ENCODE peak calls at places on chromosomes 5 and 9, in four cellular contexts. T, E, D and K are unnamed samples.

GRCh38 chr9:136511670-136512592 is 29.1 kb upstream of the SEC16A start:
- DNase-seq in E (peak), T (peak), D (peak), K (no peak)

GRCh38 chr5:133453084-133453765 is 159.1 kb downstream of the FSTL4 start:
- DNase-seq in T (no peak), D (no peak), E (no peak), K (no peak)

GRCh38 chr9:121857941-121858340 is 206.5 kb downstream of the DAB2IP start:
- DNase-seq in T (no peak), D (no peak), E (no peak), K (peak)

GRCh38 chr5:126360467-126360866 is 62.7 kb upstream of the GRAMD2B start:
- DNase-seq in D (no peak), E (no peak), T (no peak), K (no peak)

GRCh38 chr9:84140535-84141101 is 160.0 kb downstream of the RMI1 start:
- DNase-seq in D (peak), T (no peak), E (no peak), K (no peak)

GRCh38 chr9:132497731-132498130 is 84.7 kb upstream of the BARHL1 start:
- DNase-seq in T (no peak), D (no peak), E (no peak), K (no peak)

GRCh38 chr9:123059472-123060220 is 26.2 kb downstream of the GPR21 start:
- DNase-seq in E (no peak), T (no peak), D (no peak), K (no peak)

GRCh38 chr5:43305948-43306563 is 7.2 kb downstream of the HMGCS1 start:
- DNase-seq in E (no peak), T (no peak), D (no peak), K (no peak)

GRCh38 chr5:1279443-1280151 is 15.3 kb downstream of the TERT start:
- DNase-seq in E (no peak), T (no peak), D (no peak), K (no peak)

GRCh38 chr5:1799110-1799601 is 481 bp downstream of the MRPL36 start:
- DNase-seq in E (no peak), D (peak), T (peak), K (no peak)

GRCh38 chr5:23446436-23446835 is 61.0 kb upstream of the PRDM9 start:
- DNase-seq in E (no peak), T (no peak), D (no peak), K (no peak)

GRCh38 chr5:164153469-164154172 is 648.2 kb downstream of the MAT2B start:
- DNase-seq in E (no peak), D (no peak), T (no peak), K (no peak)

GRCh38 chr9:136474974-136475865 is 7.6 kb downstream of the SEC16A start:
- DNase-seq in E (no peak), T (no peak), D (no peak), K (no peak)

GRCh38 chr5:176803027-176803942 is 7.1 kb upstream of the UNC5A start:
- DNase-seq in T (no peak), E (no peak), D (no peak), K (no peak)

DNA sequence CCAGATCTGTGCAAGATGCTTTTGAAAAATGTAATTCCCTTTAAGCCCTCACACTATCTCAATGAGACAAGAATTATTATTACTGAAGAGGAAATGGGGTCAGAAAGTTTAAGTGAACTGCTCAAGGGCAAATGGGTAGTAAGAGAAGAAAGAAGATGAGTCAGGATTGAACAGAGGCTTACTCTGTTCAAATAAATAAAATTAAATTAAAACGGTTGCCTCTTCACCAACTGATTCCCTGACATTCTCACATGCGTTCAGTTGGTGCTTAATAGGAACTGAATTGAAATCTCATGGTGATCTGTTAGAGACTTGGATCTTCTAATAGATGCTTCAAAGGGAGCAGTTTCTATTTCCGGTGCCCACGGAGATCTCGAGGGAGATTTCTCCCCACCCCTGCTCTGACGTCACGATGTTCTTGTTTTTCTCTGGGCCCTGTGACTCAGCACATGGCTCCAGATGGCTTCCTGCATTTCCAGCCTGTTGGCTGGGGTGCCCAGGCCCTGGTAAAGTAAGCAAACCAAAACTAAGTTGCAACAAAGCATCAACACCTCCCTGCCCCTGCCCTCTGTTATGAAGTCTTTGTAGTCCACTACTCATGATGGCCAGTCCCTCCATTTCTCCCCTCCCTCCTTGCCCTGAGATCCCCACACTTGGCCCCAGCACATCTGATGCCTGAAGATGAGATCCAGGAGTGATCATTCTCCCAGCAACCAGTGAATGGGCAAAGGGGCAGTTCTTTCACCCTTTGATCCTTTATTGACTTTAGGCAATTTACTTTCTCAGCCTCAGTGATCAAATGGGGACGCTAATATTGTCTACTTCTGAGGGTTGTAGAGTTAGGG is 106.1 kb upstream of the CPEB4 start:
- DNase-seq in T (peak), E (peak), D (peak), K (peak)
- TF ChIP-seq POLR2A in T (no peak), E (no peak), D (no peak), K (no peak)

GRCh38 chr5:179836225-179837019 is 15.7 kb downstream of the SQSTM1 start:
- DNase-seq in E (no peak), T (no peak), D (no peak), K (no peak)
- TF ChIP-seq CTCF in E (no peak), T (no peak), D (no peak), K (no peak)

DNA sequence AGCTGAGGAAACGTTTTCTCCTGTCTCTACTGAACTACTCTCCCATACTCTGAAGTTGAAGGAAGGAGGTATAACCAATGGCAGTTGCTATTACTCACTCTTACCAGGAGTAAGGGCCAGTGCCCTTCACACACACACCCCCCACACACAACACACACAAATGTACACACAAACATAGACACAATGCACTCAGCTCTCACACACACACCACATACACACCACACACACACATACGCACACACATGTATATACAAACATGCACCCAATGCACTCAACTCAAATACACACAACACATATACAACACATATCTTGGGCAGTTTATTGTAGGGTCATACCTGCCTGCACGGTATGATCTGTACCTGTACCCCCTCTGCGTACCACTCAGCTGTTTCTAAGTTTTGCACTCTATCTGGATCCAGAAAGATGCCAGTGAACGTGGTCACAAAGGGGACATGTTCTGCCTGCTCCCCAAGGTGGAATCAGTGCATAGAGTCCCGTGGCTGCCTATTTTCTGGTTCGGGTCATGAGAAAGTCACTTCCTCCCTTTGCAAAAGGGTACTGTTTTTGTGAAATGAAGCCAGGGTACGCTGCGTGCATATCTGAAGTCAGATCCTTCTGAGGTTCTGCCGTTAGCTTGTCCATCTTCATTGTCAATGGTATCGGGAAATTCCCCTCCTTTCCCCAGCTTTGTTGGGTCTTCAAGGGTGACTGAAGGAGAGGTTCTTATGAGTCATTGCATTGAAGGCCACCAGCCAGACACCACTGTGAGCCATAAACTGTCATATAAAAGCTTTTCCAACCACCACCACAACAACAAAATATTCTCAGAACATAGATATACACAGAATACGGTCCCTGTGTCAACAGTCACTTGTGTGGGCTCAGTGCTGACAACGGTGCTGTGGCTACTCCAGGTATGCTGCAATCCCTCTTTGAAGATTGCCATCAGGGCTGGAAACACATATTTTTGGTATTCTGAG is 131.9 kb downstream of the UGCG start:
- DNase-seq in D (no peak), T (no peak), E (no peak), K (no peak)
- TF ChIP-seq POLR2A in D (no peak), T (no peak), E (no peak), K (no peak)

GRCh38 chr5:136374003-136374402 is 8.7 kb upstream of the TRPC7 start:
- DNase-seq in T (no peak), D (no peak), E (no peak), K (no peak)
- TF ChIP-seq CTCF in T (no peak), D (no peak), E (no peak), K (no peak)

DNA sequence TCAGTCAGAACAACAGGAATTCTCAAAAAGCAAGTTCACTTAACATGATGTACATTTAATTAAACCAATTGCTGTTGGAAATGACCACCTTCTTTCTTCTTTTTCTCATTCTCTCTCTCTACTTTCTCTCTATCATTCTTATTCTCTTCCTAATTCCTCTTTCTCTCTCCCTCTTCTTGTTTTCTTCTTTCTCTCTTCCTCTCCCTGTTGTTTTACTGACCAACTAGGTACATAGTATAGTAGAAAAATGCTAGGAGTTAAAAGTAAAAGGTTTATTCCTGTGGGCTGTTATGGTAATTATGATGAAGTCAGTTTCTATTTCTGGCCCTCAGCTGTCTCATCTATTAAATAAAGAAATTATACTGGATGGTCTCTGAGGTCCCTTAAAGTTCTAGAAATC is 102.5 kb upstream of the SLC30A5 start:
- DNase-seq in E (no peak), D (no peak), T (no peak), K (no peak)
- TF ChIP-seq POLR2A in E (no peak), D (no peak), T (no peak), K (no peak)

DNA sequence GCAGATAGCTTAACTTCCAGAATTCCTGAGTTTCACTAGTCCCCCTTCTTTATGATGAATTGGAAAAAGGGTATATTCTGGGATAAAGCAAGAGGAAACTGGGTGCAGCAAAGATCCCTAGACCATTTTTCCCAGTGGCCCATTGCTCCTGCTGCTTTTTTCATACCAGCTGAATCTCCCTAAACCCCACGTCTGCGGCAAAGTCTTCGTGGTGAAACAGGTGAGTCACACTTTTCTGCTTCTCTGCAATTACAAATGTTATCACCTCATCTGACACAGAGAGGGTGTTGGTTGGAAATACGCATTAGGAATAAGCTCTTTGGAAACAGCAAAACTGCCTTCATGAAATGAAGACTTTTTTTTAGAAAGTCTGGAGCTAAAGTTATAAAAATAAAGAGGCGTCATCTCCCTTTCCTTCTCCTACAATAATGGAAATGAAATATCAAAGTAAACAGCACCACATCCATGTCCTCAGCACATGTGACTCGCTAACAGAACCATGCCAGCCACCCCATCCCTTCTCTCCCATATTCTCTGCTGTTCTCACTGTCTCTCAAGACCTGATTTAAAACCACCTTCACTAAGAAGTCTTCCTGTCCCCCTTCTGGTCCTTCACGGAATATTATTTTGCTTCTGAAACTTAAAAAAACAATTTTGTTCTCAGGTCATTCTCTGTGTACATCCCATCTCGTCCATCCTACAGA is 39.5 kb upstream of the GLRX start:
- DNase-seq in D (no peak), E (no peak), T (no peak), K (no peak)
- TF ChIP-seq CTCF in D (no peak), E (no peak), T (no peak), K (no peak)

DNA sequence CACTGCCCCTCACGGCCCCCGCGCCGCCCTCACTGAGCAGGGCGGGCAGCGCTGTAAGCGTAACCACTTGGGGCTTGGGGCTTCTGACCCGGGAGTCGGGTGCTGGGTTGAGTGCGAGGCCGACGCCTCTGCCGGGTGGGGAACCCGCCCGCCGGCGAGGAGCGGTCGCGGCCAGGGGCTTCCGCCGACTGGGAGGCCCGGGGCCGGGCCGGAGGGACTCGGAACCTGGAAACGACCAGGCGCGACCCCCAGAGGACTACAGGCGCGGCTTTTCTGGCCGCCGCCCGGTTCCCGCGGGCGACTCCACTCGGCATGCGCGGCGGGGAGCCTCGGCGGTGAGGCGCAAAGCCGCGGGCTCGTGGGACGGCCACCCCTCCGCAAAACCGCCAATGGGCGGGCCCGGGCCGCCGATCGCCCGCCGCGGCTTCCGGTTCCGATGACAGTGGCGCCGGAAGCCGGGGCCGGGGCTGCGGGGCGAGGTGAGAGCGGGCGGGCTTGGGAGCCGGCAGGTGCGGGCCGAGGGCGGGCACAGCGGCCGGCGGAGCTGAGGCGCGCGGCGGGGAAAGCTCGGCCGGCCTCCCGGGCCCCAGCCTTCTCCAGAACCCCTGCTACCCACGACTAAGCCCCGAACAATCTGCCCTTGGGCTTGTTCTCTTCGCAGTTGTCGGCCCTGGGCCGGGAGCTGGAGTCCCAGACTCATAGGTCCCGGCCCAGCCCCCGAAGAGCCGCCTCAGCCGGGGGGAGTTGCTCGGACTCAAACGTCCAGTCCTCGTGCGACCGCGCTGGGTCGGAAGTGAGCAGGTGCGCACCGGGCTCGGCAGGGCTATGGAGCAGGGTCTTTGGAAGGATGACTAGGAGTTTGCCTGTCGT is at the start of gene RMND5B:
- DNase-seq in E (peak), T (peak), D (peak), K (no peak)
- TF ChIP-seq POLR2A in E (peak), T (peak), D (peak), K (no peak)

GRCh38 chr5:69046375-69046957 is 47.3 kb upstream of the SLC30A5 start:
- DNase-seq in D (no peak), E (no peak), T (no peak), K (no peak)

GRCh38 chr5:69049796-69050195 is 44.0 kb upstream of the SLC30A5 start:
- DNase-seq in T (no peak), D (no peak), E (no peak), K (no peak)

GRCh38 chr5:69050214-69050613 is 43.6 kb upstream of the SLC30A5 start:
- DNase-seq in D (no peak), T (no peak), E (no peak), K (no peak)

GRCh38 chr5:69049151-69049550 is 44.7 kb upstream of the SLC30A5 start:
- DNase-seq in E (no peak), T (no peak), D (no peak), K (no peak)

DNA sequence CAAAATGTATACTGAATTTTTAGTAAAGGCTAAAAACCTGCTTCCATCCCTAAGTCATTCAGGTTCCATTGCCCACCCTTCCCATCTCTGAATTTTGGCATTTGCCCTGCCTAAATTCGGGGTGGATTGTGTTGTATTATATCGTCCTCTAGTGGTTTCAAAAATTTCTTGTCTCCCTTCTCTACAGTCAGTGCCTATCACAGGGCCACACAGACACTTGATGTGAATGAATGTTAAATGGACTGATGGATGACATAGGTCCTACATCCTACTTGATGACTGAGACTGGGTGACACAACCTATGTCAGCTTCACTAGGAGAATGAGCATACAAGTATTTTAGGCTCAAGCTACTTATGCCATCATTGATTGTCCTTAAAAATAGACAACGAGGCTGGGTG is 45.6 kb upstream of the SLC30A5 start:
- DNase-seq in E (no peak), T (no peak), D (no peak), K (no peak)
- TF ChIP-seq CTCF in E (no peak), T (no peak), D (no peak), K (no peak)

GRCh38 chr9:133954862-133955529 is 37.1 kb downstream of the VAV2 start:
- DNase-seq in D (no peak), T (no peak), E (no peak), K (no peak)
- TF ChIP-seq POLR2A in D (no peak), T (no peak), E (no peak), K (no peak)

GRCh38 chr9:88378317-88378716 is 9.9 kb upstream of the SPIN1 start:
- DNase-seq in T (no peak), D (no peak), E (no peak), K (no peak)
- TF ChIP-seq CTCF in T (no peak), D (no peak), E (no peak), K (no peak)